ENCODE peak calls at places on chromosome 11, in seven cellular contexts. One of them, this sample, is unnamed.

GRCh38 chr11:14021738-14022137 is 59.2 kb downstream of the SPON1 start:
- DNase-seq in endothelial cell of umbilical vein: no peak
- DNase-seq in GM04503: no peak
- DNase-seq in RPMI8226: no peak
- DNase-seq in effector CD4-positive, alpha-beta T cell: no peak
- DNase-seq in stimulated activated CD8-positive, alpha-beta memory T cell treated with anti-CD3 and anti-CD28 coated beads, Interleukin-12 subunit alpha, Interleukin-12 subunit beta, amount 100 ng/mL, for 1 hour: no peak
- DNase-seq in endothelial cell: no peak
- DNase-seq in this sample: no peak

GRCh38 chr11:69198891-69199582 is 43.3 kb downstream of the SMIM38 start:
- DNase-seq in stimulated activated CD8-positive, alpha-beta memory T cell treated with anti-CD3 and anti-CD28 coated beads, Interleukin-12 subunit alpha, Interleukin-12 subunit beta, amount 100 ng/mL, for 1 hour: no peak
- DNase-seq in RPMI8226: no peak
- DNase-seq in endothelial cell: no peak
- DNase-seq in GM04503: no peak
- DNase-seq in endothelial cell of umbilical vein: no peak
- DNase-seq in effector CD4-positive, alpha-beta T cell: no peak
- DNase-seq in this sample: no peak

GRCh38 chr11:2721163-2721935 is 21.6 kb upstream of the KCNQ1OT1 start:
- DNase-seq in endothelial cell: no peak
- DNase-seq in RPMI8226: no peak
- DNase-seq in stimulated activated CD8-positive, alpha-beta memory T cell treated with anti-CD3 and anti-CD28 coated beads, Interleukin-12 subunit alpha, Interleukin-12 subunit beta, amount 100 ng/mL, for 1 hour: no peak
- DNase-seq in effector CD4-positive, alpha-beta T cell: no peak
- DNase-seq in endothelial cell of umbilical vein: no peak
- DNase-seq in GM04503: no peak
- DNase-seq in this sample: no peak

GRCh38 chr11:111177037-111177988 is 68.2 kb upstream of the POU2AF2 start:
- DNase-seq in RPMI8226: no peak
- DNase-seq in stimulated activated CD8-positive, alpha-beta memory T cell treated with anti-CD3 and anti-CD28 coated beads, Interleukin-12 subunit alpha, Interleukin-12 subunit beta, amount 100 ng/mL, for 1 hour: no peak
- DNase-seq in effector CD4-positive, alpha-beta T cell: no peak
- DNase-seq in GM04503: no peak
- DNase-seq in endothelial cell of umbilical vein: no peak
- DNase-seq in endothelial cell: no peak
- DNase-seq in this sample: no peak

GRCh38 chr11:35483131-35483800 is 42.1 kb downstream of the PAMR1 start:
- DNase-seq in endothelial cell: no peak
- DNase-seq in stimulated activated CD8-positive, alpha-beta memory T cell treated with anti-CD3 and anti-CD28 coated beads, Interleukin-12 subunit alpha, Interleukin-12 subunit beta, amount 100 ng/mL, for 1 hour: no peak
- DNase-seq in GM04503: peak
- DNase-seq in RPMI8226: no peak
- DNase-seq in endothelial cell of umbilical vein: no peak
- DNase-seq in effector CD4-positive, alpha-beta T cell: no peak
- DNase-seq in this sample: peak

GRCh38 chr11:105046898-105047579 is 1.9 kb upstream of the CARD16 start:
- DNase-seq in endothelial cell of umbilical vein: peak
- DNase-seq in effector CD4-positive, alpha-beta T cell: no peak
- DNase-seq in GM04503: peak
- DNase-seq in RPMI8226: no peak
- DNase-seq in stimulated activated CD8-positive, alpha-beta memory T cell treated with anti-CD3 and anti-CD28 coated beads, Interleukin-12 subunit alpha, Interleukin-12 subunit beta, amount 100 ng/mL, for 1 hour: no peak
- DNase-seq in endothelial cell: no peak
- DNase-seq in this sample: peak

GRCh38 chr11:2700415-2701211 is 819 bp upstream of the KCNQ1OT1 start:
- DNase-seq in effector CD4-positive, alpha-beta T cell: no peak
- DNase-seq in stimulated activated CD8-positive, alpha-beta memory T cell treated with anti-CD3 and anti-CD28 coated beads, Interleukin-12 subunit alpha, Interleukin-12 subunit beta, amount 100 ng/mL, for 1 hour: no peak
- DNase-seq in endothelial cell of umbilical vein: peak
- DNase-seq in RPMI8226: no peak
- DNase-seq in GM04503: no peak
- DNase-seq in endothelial cell: peak
- DNase-seq in this sample: peak

GRCh38 chr11:9170450-9170849 is 79.1 kb upstream of the SCUBE2 start:
- DNase-seq in RPMI8226: no peak
- DNase-seq in stimulated activated CD8-positive, alpha-beta memory T cell treated with anti-CD3 and anti-CD28 coated beads, Interleukin-12 subunit alpha, Interleukin-12 subunit beta, amount 100 ng/mL, for 1 hour: no peak
- DNase-seq in effector CD4-positive, alpha-beta T cell: no peak
- DNase-seq in endothelial cell: no peak
- DNase-seq in GM04503: no peak
- DNase-seq in endothelial cell of umbilical vein: peak
- DNase-seq in this sample: peak

GRCh38 chr11:92308366-92308765 is 83.7 kb downstream of the FAT3 start:
- DNase-seq in endothelial cell of umbilical vein: no peak
- DNase-seq in stimulated activated CD8-positive, alpha-beta memory T cell treated with anti-CD3 and anti-CD28 coated beads, Interleukin-12 subunit alpha, Interleukin-12 subunit beta, amount 100 ng/mL, for 1 hour: no peak
- DNase-seq in endothelial cell: no peak
- DNase-seq in GM04503: no peak
- DNase-seq in RPMI8226: no peak
- DNase-seq in effector CD4-positive, alpha-beta T cell: no peak
- DNase-seq in this sample: no peak

GRCh38 chr11:61872935-61873565 is 18.3 kb downstream of the FADS3 start:
- DNase-seq in endothelial cell of umbilical vein: no peak
- DNase-seq in GM04503: no peak
- DNase-seq in stimulated activated CD8-positive, alpha-beta memory T cell treated with anti-CD3 and anti-CD28 coated beads, Interleukin-12 subunit alpha, Interleukin-12 subunit beta, amount 100 ng/mL, for 1 hour: no peak
- DNase-seq in endothelial cell: no peak
- DNase-seq in effector CD4-positive, alpha-beta T cell: no peak
- DNase-seq in RPMI8226: no peak
- DNase-seq in this sample: no peak

GRCh38 chr11:72361321-72361720 is 73.0 kb downstream of the CLPB start:
- DNase-seq in stimulated activated CD8-positive, alpha-beta memory T cell treated with anti-CD3 and anti-CD28 coated beads, Interleukin-12 subunit alpha, Interleukin-12 subunit beta, amount 100 ng/mL, for 1 hour: no peak
- DNase-seq in GM04503: no peak
- DNase-seq in endothelial cell of umbilical vein: no peak
- DNase-seq in effector CD4-positive, alpha-beta T cell: no peak
- DNase-seq in RPMI8226: no peak
- DNase-seq in endothelial cell: no peak
- DNase-seq in this sample: no peak

GRCh38 chr11:94998285-94998684 is 24.8 kb downstream of the KDM4D start:
- DNase-seq in effector CD4-positive, alpha-beta T cell: no peak
- DNase-seq in GM04503: no peak
- DNase-seq in RPMI8226: no peak
- DNase-seq in stimulated activated CD8-positive, alpha-beta memory T cell treated with anti-CD3 and anti-CD28 coated beads, Interleukin-12 subunit alpha, Interleukin-12 subunit beta, amount 100 ng/mL, for 1 hour: no peak
- DNase-seq in endothelial cell: no peak
- DNase-seq in endothelial cell of umbilical vein: no peak
- DNase-seq in this sample: no peak

GRCh38 chr11:104892723-104893511 is 5.3 kb downstream of the CASP12 start:
- DNase-seq in endothelial cell of umbilical vein: peak
- DNase-seq in stimulated activated CD8-positive, alpha-beta memory T cell treated with anti-CD3 and anti-CD28 coated beads, Interleukin-12 subunit alpha, Interleukin-12 subunit beta, amount 100 ng/mL, for 1 hour: no peak
- DNase-seq in RPMI8226: no peak
- DNase-seq in GM04503: no peak
- DNase-seq in effector CD4-positive, alpha-beta T cell: no peak
- DNase-seq in endothelial cell: no peak
- DNase-seq in this sample: peak

GRCh38 chr11:1152316-1153104 is 5.2 kb upstream of the MUC5AC start:
- DNase-seq in GM04503: no peak
- DNase-seq in RPMI8226: no peak
- DNase-seq in endothelial cell: no peak
- DNase-seq in stimulated activated CD8-positive, alpha-beta memory T cell treated with anti-CD3 and anti-CD28 coated beads, Interleukin-12 subunit alpha, Interleukin-12 subunit beta, amount 100 ng/mL, for 1 hour: no peak
- DNase-seq in effector CD4-positive, alpha-beta T cell: no peak
- DNase-seq in endothelial cell of umbilical vein: no peak
- DNase-seq in this sample: peak

GRCh38 chr11:74388678-74389327 is 9.4 kb downstream of the PGM2L1 start:
- DNase-seq in endothelial cell of umbilical vein: peak
- DNase-seq in effector CD4-positive, alpha-beta T cell: peak
- DNase-seq in endothelial cell: peak
- DNase-seq in stimulated activated CD8-positive, alpha-beta memory T cell treated with anti-CD3 and anti-CD28 coated beads, Interleukin-12 subunit alpha, Interleukin-12 subunit beta, amount 100 ng/mL, for 1 hour: peak
- DNase-seq in GM04503: no peak
- DNase-seq in RPMI8226: peak
- DNase-seq in this sample: peak

GRCh38 chr11:79503028-79503427 is 62.2 kb upstream of the TENM4 start:
- DNase-seq in effector CD4-positive, alpha-beta T cell: no peak
- DNase-seq in RPMI8226: no peak
- DNase-seq in stimulated activated CD8-positive, alpha-beta memory T cell treated with anti-CD3 and anti-CD28 coated beads, Interleukin-12 subunit alpha, Interleukin-12 subunit beta, amount 100 ng/mL, for 1 hour: no peak
- DNase-seq in endothelial cell of umbilical vein: no peak
- DNase-seq in endothelial cell: no peak
- DNase-seq in GM04503: peak
- DNase-seq in this sample: no peak

GRCh38 chr11:64971421-64972233 is at the start of gene MAJIN:
- DNase-seq in GM04503: no peak
- DNase-seq in endothelial cell of umbilical vein: peak
- DNase-seq in effector CD4-positive, alpha-beta T cell: peak
- DNase-seq in RPMI8226: peak
- DNase-seq in stimulated activated CD8-positive, alpha-beta memory T cell treated with anti-CD3 and anti-CD28 coated beads, Interleukin-12 subunit alpha, Interleukin-12 subunit beta, amount 100 ng/mL, for 1 hour: peak
- DNase-seq in endothelial cell: no peak
- DNase-seq in this sample: peak

GRCh38 chr11:75174781-75175370 is 24.0 kb downstream of the SLCO2B1 start:
- DNase-seq in RPMI8226: peak
- DNase-seq in endothelial cell: no peak
- DNase-seq in effector CD4-positive, alpha-beta T cell: no peak
- DNase-seq in stimulated activated CD8-positive, alpha-beta memory T cell treated with anti-CD3 and anti-CD28 coated beads, Interleukin-12 subunit alpha, Interleukin-12 subunit beta, amount 100 ng/mL, for 1 hour: no peak
- DNase-seq in GM04503: peak
- DNase-seq in endothelial cell of umbilical vein: no peak
- DNase-seq in this sample: peak

GRCh38 chr11:128361451-128362020 is 225.8 kb downstream of the ETS1 start:
- DNase-seq in effector CD4-positive, alpha-beta T cell: no peak
- DNase-seq in endothelial cell: no peak
- DNase-seq in RPMI8226: peak
- DNase-seq in stimulated activated CD8-positive, alpha-beta memory T cell treated with anti-CD3 and anti-CD28 coated beads, Interleukin-12 subunit alpha, Interleukin-12 subunit beta, amount 100 ng/mL, for 1 hour: no peak
- DNase-seq in GM04503: no peak
- DNase-seq in endothelial cell of umbilical vein: peak
- DNase-seq in this sample: peak

GRCh38 chr11:22558638-22559037 is 67.0 kb downstream of the FANCF start:
- DNase-seq in endothelial cell of umbilical vein: no peak
- DNase-seq in stimulated activated CD8-positive, alpha-beta memory T cell treated with anti-CD3 and anti-CD28 coated beads, Interleukin-12 subunit alpha, Interleukin-12 subunit beta, amount 100 ng/mL, for 1 hour: no peak
- DNase-seq in RPMI8226: no peak
- DNase-seq in endothelial cell: no peak
- DNase-seq in effector CD4-positive, alpha-beta T cell: no peak
- DNase-seq in GM04503: no peak
- DNase-seq in this sample: peak

GRCh38 chr11:280762-281485 is 2.7 kb downstream of the NLRP6 start:
- DNase-seq in RPMI8226: no peak
- DNase-seq in effector CD4-positive, alpha-beta T cell: no peak
- DNase-seq in stimulated activated CD8-positive, alpha-beta memory T cell treated with anti-CD3 and anti-CD28 coated beads, Interleukin-12 subunit alpha, Interleukin-12 subunit beta, amount 100 ng/mL, for 1 hour: no peak
- DNase-seq in endothelial cell of umbilical vein: no peak
- DNase-seq in endothelial cell: no peak
- DNase-seq in GM04503: no peak
- DNase-seq in this sample: no peak

GRCh38 chr11:132125855-132126841 is 755.7 kb downstream of the NTM start:
- DNase-seq in endothelial cell of umbilical vein: peak
- DNase-seq in endothelial cell: peak
- DNase-seq in RPMI8226: no peak
- DNase-seq in GM04503: no peak
- DNase-seq in stimulated activated CD8-positive, alpha-beta memory T cell treated with anti-CD3 and anti-CD28 coated beads, Interleukin-12 subunit alpha, Interleukin-12 subunit beta, amount 100 ng/mL, for 1 hour: no peak
- DNase-seq in effector CD4-positive, alpha-beta T cell: no peak
- DNase-seq in this sample: peak